ENCODE peak calls at places on chromosomes 6 and 20, in ten cellular contexts. H, I, L, S, R, N, Z, K, E and J are unnamed samples.

GRCh38 chr20:2900845-2901592 is 27.7 kb downstream of the PTPRA start:
- DNase-seq in H (no peak), I (no peak), L (no peak), S (no peak), R (no peak), N (no peak), Z (no peak), K (no peak), E (no peak), J (no peak)

GRCh38 chr20:62534526-62535221 is 58.9 kb upstream of the GATA5 start:
- DNase-seq in H (no peak), I (no peak), L (no peak), S (no peak), R (no peak), N (no peak), Z (no peak), K (no peak), E (no peak), J (no peak)

GRCh38 chr6:152572395-152573061 is 64.6 kb downstream of the SYNE1 start:
- DNase-seq in H (no peak), I (no peak), L (peak; percentile 58), S (no peak), R (no peak), N (no peak), Z (no peak), K (no peak), E (no peak), J (no peak)

GRCh38 chr20:32017711-32018251 is 7.5 kb downstream of the CCM2L start:
- DNase-seq in H (no peak), I (peak; percentile 47), L (peak; percentile 41), S (no peak), R (peak; percentile 93), N (no peak), Z (peak; percentile 88), K (peak; percentile 73), E (no peak), J (peak; percentile 70)

GRCh38 chr20:25466846-25467245 is 59.4 kb downstream of the GINS1 start:
- DNase-seq in H (no peak), I (no peak), L (no peak), S (no peak), R (no peak), N (no peak), Z (no peak), K (no peak), E (no peak), J (no peak)

GRCh38 chr6:95687839-95688238 is 110.5 kb downstream of the MANEA start:
- DNase-seq in H (no peak), I (no peak), L (no peak), S (no peak), R (no peak), N (no peak), Z (no peak), K (no peak), E (no peak), J (no peak)

GRCh38 chr6:63615590-63615989 is 20.0 kb upstream of the PHF3 start:
- DNase-seq in H (no peak), I (no peak), L (no peak), S (no peak), R (no peak), N (peak; percentile 33), Z (no peak), K (no peak), E (no peak), J (no peak)

GRCh38 chr6:43097098-43097489 is 21.0 kb downstream of the PTK7 start:
- DNase-seq in H (no peak), I (no peak), L (no peak), S (no peak), R (no peak), N (no peak), Z (no peak), K (no peak), E (no peak), J (no peak)

GRCh38 chr6:53718597-53719460 is 53.3 kb upstream of the KLHL31 start:
- DNase-seq in H (no peak), I (no peak), L (peak; percentile 80), S (no peak), R (peak; percentile 85), N (peak; percentile 75), Z (peak; percentile 72), K (peak; percentile 70), E (no peak), J (no peak)

GRCh38 chr6:89313006-89313405 is 2.1 kb downstream of the GABRR2 start:
- DNase-seq in H (no peak), I (no peak), L (peak; percentile 83), S (no peak), R (no peak), N (peak; percentile 91), Z (no peak), K (no peak), E (no peak), J (no peak)

GRCh38 chr6:89310929-89311328 is 4.2 kb downstream of the GABRR2 start:
- DNase-seq in H (no peak), I (no peak), L (peak; percentile 39), S (no peak), R (peak; percentile 49), N (peak; percentile 28), Z (peak; percentile 98), K (no peak), E (no peak), J (no peak)

GRCh38 chr6:89311853-89312531 is 3.1 kb downstream of the GABRR2 start:
- DNase-seq in H (no peak), I (no peak), L (peak; percentile 83), S (peak; percentile 21), R (peak; percentile 83), N (peak; percentile 64), Z (peak; percentile 73), K (no peak), E (no peak), J (peak; percentile 55)

GRCh38 chr6:89308525-89309400 is 6.3 kb downstream of the GABRR2 start:
- DNase-seq in H (no peak), I (no peak), L (no peak), S (no peak), R (no peak), N (no peak), Z (no peak), K (no peak), E (no peak), J (no peak)

GRCh38 chr6:89311530-89311852 is 3.6 kb downstream of the GABRR2 start:
- DNase-seq in H (no peak), I (no peak), L (no peak), S (no peak), R (no peak), N (no peak), Z (no peak), K (no peak), E (no peak), J (no peak)
- TF ChIP-seq CTCF in H (no peak), I (no peak), L (no peak), S (no peak), R (no peak), N (no peak), Z (no peak), K (no peak), E (no peak), J (no peak)

GRCh38 chr20:51811514-51811913 is 9.2 kb upstream of the SALL4 start:
- DNase-seq in H (no peak), I (no peak), L (no peak), S (no peak), R (peak; percentile 15), N (no peak), Z (no peak), K (no peak), E (no peak), J (no peak)

GRCh38 chr20:51811040-51811351 is 8.7 kb upstream of the SALL4 start:
- DNase-seq in H (no peak), I (no peak), L (peak; percentile 35), S (no peak), R (no peak), N (peak; percentile 56), Z (no peak), K (peak; percentile 74), E (no peak), J (no peak)

GRCh38 chr20:51812861-51813260 is 10.5 kb upstream of the SALL4 start:
- DNase-seq in H (no peak), I (no peak), L (no peak), S (no peak), R (no peak), N (no peak), Z (no peak), K (no peak), E (no peak), J (no peak)

GRCh38 chr20:51807864-51808263 is 5.5 kb upstream of the SALL4 start:
- DNase-seq in H (no peak), I (no peak), L (no peak), S (no peak), R (no peak), N (no peak), Z (no peak), K (no peak), E (no peak), J (no peak)

DNA sequence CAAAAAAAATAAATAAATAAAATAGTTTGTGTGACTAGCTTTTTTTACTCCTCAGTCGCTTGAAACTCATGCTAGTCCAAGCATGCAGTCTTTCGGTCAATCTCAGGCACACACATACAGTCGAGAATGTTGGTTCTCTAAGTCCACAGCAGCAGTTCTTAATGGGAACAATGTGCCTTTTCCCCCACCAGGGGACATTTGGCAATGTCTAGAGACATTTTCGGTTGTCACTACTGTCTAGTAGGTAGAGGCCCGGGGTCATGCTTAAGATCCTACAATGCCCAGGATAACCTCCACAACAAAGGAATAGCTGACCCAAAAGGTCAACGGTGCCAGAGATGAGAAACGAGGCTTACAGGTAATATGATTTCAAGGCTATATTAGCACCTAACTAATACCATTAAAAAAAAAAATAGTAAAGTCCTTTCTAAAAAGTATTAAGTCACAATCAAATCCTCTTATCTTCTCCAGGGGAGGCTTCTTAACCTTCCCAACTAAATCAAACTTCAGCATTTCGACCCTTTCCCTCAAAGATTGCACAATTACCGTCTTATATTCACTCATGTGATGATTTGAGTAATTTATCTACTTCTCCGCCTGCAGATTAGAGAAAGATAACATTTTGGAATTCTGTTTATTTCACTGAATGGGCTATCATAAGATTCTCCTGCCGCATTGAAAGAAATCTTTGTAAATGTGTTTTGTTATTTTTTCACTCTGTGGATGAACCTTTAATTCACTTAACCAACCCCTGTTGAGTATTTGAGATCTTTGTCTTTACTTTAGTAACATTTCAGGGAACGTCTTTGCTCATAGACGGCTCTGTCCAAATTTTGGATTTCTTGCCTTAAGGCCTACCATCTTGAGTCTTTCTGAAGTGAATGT is 8.1 kb upstream of the SALL4 start:
- DNase-seq in H (no peak), I (no peak), L (no peak), S (no peak), R (peak; percentile 60), N (no peak), Z (peak; percentile 33), K (no peak), E (no peak), J (no peak)
- TF ChIP-seq CTCF in H (peak; percentile 7), I (no peak), L (no peak), S (no peak), R (peak; percentile 45), N (no peak), Z (peak; percentile 41), K (peak; percentile 38), E (no peak), J (peak; percentile 17)

GRCh38 chr6:75748743-75749538 is at the start of gene MYO6:
- DNase-seq in H (peak; percentile 94), I (peak; percentile 48), L (peak; percentile 66), S (peak; percentile 23), R (peak; percentile 91), N (peak; percentile 43), Z (peak; percentile 74), K (peak; percentile 53), E (no peak), J (peak; percentile 83)
- TF ChIP-seq CTCF in H (peak; percentile 4), I (no peak), L (no peak), S (no peak), R (no peak), N (no peak), Z (no peak), K (no peak), E (no peak), J (no peak)

GRCh38 chr6:119351005-119351394 is 1.4 kb upstream of the MAN1A1 start:
- DNase-seq in H (no peak), I (no peak), L (peak; percentile 61), S (no peak), R (no peak), N (peak; percentile 74), Z (no peak), K (no peak), E (no peak), J (no peak)
- TF ChIP-seq CTCF in H (peak; percentile 44), I (peak; percentile 19), L (peak; percentile 51), S (peak; percentile 38), R (peak; percentile 34), N (peak; percentile 68), Z (no peak), K (peak; percentile 72), E (peak; percentile 43), J (no peak)